ENCODE peak calls at places on chromosomes 13 and 19, in four cellular contexts. One of them, this sample, is unnamed.

GRCh38 chr13:74250738-74251190 is 116.6 kb upstream of the KLF12 start:
- DNase-seq in fibroblast of lung: peak
- DNase-seq in right cardiac atrium: no peak
- DNase-seq in CD8-positive, alpha-beta memory T cell: no peak
- DNase-seq in this sample: peak

GRCh38 chr19:30448386-30449130 is 76.4 kb downstream of the ZNF536 start:
- DNase-seq in fibroblast of lung: no peak
- DNase-seq in right cardiac atrium: no peak
- DNase-seq in CD8-positive, alpha-beta memory T cell: no peak
- DNase-seq in this sample: no peak

GRCh38 chr19:4362871-4363545 is 19.6 kb downstream of the MPND start:
- DNase-seq in fibroblast of lung: no peak
- DNase-seq in right cardiac atrium: peak
- DNase-seq in CD8-positive, alpha-beta memory T cell: no peak
- DNase-seq in this sample: no peak

GRCh38 chr13:33871207-33872004 is 53.5 kb downstream of the RFC3 start:
- DNase-seq in fibroblast of lung: no peak
- DNase-seq in right cardiac atrium: no peak
- DNase-seq in CD8-positive, alpha-beta memory T cell: no peak
- DNase-seq in this sample: no peak

GRCh38 chr19:2170219-2170618 is 6.5 kb downstream of the DOT1L start:
- DNase-seq in fibroblast of lung: no peak
- DNase-seq in right cardiac atrium: no peak
- DNase-seq in CD8-positive, alpha-beta memory T cell: no peak
- DNase-seq in this sample: no peak

GRCh38 chr13:93309886-93310520 is 83.4 kb downstream of the GPC6 start:
- DNase-seq in fibroblast of lung: peak
- DNase-seq in right cardiac atrium: no peak
- DNase-seq in CD8-positive, alpha-beta memory T cell: no peak
- DNase-seq in this sample: peak

GRCh38 chr13:20720499-20720898 is 17.0 kb downstream of the IL17D start:
- DNase-seq in fibroblast of lung: no peak
- DNase-seq in right cardiac atrium: no peak
- DNase-seq in CD8-positive, alpha-beta memory T cell: no peak
- DNase-seq in this sample: no peak

GRCh38 chr13:80131204-80131603 is 209.7 kb downstream of the SPRY2 start:
- DNase-seq in fibroblast of lung: peak
- DNase-seq in right cardiac atrium: peak
- DNase-seq in CD8-positive, alpha-beta memory T cell: no peak
- DNase-seq in this sample: no peak

GRCh38 chr19:28532765-28533341 is 680.1 kb downstream of the UQCRFS1 start:
- DNase-seq in fibroblast of lung: no peak
- DNase-seq in right cardiac atrium: no peak
- DNase-seq in CD8-positive, alpha-beta memory T cell: no peak
- DNase-seq in this sample: no peak

DNA sequence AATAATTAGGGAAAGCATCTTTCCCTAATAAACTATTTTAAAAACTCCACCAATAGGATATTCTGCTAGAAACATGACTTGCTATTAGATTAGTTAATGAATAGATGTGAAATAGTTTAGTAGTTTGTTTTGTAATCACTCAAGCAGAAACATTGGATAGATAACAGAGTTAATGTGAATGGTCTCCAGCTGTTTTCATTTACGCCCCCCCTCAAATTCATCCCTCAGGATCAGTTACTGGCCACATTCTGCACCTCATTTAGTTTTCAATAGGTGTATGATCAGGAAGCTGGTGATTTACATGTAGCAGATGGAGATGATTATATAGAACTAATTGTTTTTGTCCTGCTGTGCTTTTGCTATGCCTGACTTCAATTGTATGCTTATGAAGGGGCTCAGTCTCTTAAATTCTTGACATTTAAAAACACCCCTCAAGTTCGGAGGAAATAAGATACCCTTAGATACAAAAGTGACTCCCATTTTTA is 759.0 kb downstream of the SLITRK6 start:
- DNase-seq in fibroblast of lung: no peak
- DNase-seq in right cardiac atrium: no peak
- DNase-seq in CD8-positive, alpha-beta memory T cell: no peak
- DNase-seq in this sample: no peak
- H3K4me3 ChIP-seq in fibroblast of lung: no peak
- H3K4me3 ChIP-seq in right cardiac atrium: no peak
- H3K4me3 ChIP-seq in CD8-positive, alpha-beta memory T cell: no peak
- H3K4me3 ChIP-seq in this sample: no peak

DNA sequence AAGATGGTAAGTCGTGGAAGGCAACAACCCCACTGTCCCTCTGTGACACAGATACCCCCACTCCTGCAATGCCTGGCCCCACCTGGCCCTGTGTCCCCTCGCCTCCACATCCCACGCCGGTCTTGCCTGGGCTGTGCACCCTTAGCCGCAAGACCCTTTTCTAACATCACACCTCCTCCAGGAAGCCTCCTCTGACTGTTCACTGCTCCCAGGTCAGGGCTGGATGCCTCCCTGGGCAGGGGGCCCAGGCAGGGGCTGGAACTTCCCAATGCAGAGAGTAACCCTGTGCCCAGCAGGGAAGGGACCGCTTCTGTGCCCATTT is 1.3 kb downstream of the FBN3 start:
- DNase-seq in fibroblast of lung: no peak
- DNase-seq in right cardiac atrium: no peak
- DNase-seq in CD8-positive, alpha-beta memory T cell: no peak
- DNase-seq in this sample: no peak
- H3K4me3 ChIP-seq in fibroblast of lung: no peak
- H3K4me3 ChIP-seq in right cardiac atrium: no peak
- H3K4me3 ChIP-seq in CD8-positive, alpha-beta memory T cell: no peak
- H3K4me3 ChIP-seq in this sample: no peak

DNA sequence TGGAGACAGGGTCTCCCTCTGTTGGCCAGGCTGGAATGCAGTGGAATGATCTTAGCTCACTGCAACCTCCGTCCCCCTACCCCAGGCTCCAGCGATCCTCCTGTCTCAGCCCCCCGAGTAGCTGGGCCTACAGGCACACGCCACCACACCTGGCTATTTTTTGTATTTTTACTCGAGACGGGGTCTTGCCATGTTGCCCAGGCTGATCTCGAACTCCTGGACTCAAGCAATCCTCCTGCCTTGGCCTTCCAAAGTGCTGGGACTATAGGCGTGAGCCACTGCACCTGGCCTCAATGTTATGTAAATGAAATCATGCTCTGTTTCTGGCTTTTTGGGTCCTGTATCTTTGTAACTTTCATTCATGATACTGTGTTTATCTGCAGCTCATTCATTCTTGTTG is 8.1 kb upstream of the ZNF579 start:
- DNase-seq in fibroblast of lung: no peak
- DNase-seq in right cardiac atrium: peak
- DNase-seq in CD8-positive, alpha-beta memory T cell: no peak
- DNase-seq in this sample: no peak
- H3K4me3 ChIP-seq in fibroblast of lung: no peak
- H3K4me3 ChIP-seq in right cardiac atrium: no peak
- H3K4me3 ChIP-seq in CD8-positive, alpha-beta memory T cell: no peak
- H3K4me3 ChIP-seq in this sample: no peak

DNA sequence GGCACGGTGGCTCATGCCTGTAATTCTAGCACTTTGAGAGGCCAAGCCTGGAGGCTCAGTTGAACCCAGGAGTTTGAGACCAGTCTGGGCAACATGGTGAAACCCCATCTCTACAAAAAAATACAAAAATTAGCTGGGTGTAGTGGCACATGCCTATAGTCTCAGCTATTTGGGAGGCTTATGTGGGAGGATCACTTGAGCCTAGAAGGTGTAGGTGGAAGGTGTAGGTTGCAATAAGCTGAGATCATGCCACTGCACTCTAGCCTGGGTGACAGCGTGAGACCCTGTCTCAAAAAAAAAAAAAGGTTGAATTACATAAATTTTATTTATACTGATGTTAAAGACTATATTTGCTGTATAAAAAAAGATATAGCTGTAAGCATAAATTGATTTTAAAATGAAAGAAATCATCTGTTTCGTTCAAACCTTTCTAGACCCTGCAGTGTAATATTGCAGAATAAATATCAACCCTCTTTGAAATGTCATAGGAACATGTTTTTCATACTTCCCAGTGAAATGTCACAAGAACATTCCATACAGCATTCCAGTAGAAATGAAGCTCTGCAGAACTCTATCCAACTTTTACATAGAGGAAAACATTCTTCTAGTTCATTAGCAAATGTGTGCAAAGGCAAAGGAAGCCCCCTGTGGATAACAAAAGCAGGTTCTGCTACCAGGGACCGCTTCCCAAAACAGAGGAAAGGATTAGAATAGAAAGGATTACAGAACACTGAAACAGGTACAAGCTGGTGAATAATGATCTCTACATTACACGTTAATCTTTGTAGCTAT is 76.0 kb downstream of the CAB39L start:
- DNase-seq in fibroblast of lung: no peak
- DNase-seq in right cardiac atrium: no peak
- DNase-seq in CD8-positive, alpha-beta memory T cell: no peak
- DNase-seq in this sample: no peak
- H3K4me3 ChIP-seq in fibroblast of lung: no peak
- H3K4me3 ChIP-seq in right cardiac atrium: no peak
- H3K4me3 ChIP-seq in CD8-positive, alpha-beta memory T cell: no peak
- H3K4me3 ChIP-seq in this sample: no peak

GRCh38 chr13:105139380-105140285 is 1395.8 kb downstream of the EFNB2 start:
- DNase-seq in fibroblast of lung: peak
- DNase-seq in right cardiac atrium: peak
- DNase-seq in CD8-positive, alpha-beta memory T cell: peak
- DNase-seq in this sample: no peak
- H3K4me3 ChIP-seq in fibroblast of lung: peak
- H3K4me3 ChIP-seq in right cardiac atrium: peak
- H3K4me3 ChIP-seq in CD8-positive, alpha-beta memory T cell: peak
- H3K4me3 ChIP-seq in this sample: no peak

DNA sequence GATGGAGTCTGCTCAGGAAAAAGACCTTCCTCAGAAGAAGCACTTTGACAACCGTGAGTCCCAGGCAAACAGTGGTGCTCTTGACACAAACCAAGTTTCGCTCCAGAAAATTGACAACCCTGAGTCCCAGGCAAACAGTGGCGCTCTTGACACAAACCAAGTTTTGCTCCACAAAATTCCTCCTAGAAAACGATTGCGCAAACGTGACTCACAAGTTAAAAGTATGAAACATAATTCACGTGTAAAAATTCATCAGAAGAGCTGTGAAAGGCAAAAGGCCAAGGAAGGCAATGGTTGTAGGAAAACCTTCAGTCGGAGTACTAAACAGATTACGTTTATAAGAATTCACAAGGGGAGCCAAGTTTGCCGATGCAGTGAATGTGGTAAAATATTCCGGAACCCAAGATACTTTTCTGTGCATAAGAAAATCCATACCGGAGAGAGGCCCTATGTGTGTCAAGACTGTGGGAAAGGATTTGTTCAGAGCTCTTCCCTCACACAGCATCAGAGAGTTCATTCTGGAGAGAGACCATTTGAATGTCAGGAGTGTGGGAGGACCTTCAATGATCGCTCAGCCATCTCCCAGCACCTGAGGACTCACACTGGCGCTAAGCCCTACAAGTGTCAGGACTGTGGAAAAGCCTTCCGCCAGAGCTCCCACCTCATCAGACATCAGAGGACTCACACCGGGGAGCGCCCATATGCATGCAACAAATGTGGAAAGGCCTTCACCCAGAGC is 16.2 kb upstream of the ZNF544 start:
- DNase-seq in fibroblast of lung: no peak
- DNase-seq in right cardiac atrium: no peak
- DNase-seq in CD8-positive, alpha-beta memory T cell: no peak
- DNase-seq in this sample: peak
- H3K4me3 ChIP-seq in fibroblast of lung: no peak
- H3K4me3 ChIP-seq in right cardiac atrium: no peak
- H3K4me3 ChIP-seq in CD8-positive, alpha-beta memory T cell: peak
- H3K4me3 ChIP-seq in this sample: no peak

DNA sequence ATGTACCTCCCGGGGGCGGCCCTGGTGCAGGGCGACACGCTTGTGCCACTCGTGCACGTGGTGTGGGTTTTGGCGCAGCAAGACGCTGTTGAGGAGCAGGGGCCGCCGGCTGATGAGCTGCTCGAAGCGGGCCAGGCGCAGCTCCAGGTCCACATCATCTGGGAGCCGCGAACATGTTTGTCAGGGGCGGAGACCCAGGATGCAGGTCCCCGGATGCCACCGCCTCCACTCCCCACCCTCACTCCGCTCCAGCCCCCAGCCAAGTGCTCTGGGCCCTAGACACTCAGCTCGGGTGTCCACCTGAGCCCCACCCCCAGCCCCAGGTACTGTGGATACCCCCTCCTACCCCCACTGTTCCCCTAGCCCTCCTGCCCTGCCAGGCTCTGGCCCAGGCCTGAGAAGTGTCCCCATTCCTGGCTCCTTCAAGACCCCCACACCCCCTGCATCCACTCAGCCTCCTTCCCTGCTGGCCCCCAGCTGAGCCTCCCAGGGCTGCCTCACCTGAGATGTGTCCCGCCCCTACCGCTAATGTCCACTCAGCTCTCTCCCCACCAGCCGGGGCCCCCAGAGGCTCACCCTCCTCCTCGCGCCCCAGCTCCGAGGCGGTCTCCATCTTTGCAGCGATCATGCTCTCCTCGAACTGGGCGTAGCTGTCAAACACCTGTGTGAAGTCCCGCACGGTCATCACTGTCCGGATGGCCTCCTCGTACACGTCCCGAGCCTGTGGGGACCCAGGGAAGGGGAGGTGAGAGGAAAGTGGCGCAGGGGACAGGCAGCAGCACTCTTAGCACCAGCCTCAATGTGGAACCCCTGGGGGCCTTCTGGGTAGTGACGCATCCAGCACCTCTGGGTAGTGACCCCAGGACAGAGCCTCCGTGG is 5.4 kb downstream of the XAB2 start:
- DNase-seq in fibroblast of lung: no peak
- DNase-seq in right cardiac atrium: no peak
- DNase-seq in CD8-positive, alpha-beta memory T cell: no peak
- DNase-seq in this sample: no peak
- H3K4me3 ChIP-seq in fibroblast of lung: no peak
- H3K4me3 ChIP-seq in right cardiac atrium: no peak
- H3K4me3 ChIP-seq in CD8-positive, alpha-beta memory T cell: no peak
- H3K4me3 ChIP-seq in this sample: no peak